ENCODE peak calls at places on chromosomes 2 and 18, in ten cellular contexts. U is stimulated activated CD4-positive, alpha-beta T cell treated with anti-CD3 and anti-CD28 coated beads, TNF-alpha, amount 100 ng/mL, for 1 hour; A is kidney tubule cell; Q is Karpas-422; M is kidney; Y is choroid plexus epithelial cell; Z is NCI-H2029; G is colonic mucosa; X is mesenchymal stem cell; F is posterior vena cava. L is an unnamed sample.

GRCh38 chr18:63152096-63152495 is 167.5 kb downstream of the BCL2 start:
- DNase-seq in Q (no peak), F (no peak), U (no peak), X (no peak), A (no peak), M (no peak), G (no peak), Z (no peak), Y (no peak), L (no peak)

GRCh38 chr2:43041661-43042360 is 184.6 kb downstream of the ZFP36L2 start:
- DNase-seq in Q (no peak), U (no peak), G (no peak), A (peak), M (peak), F (peak), Z (no peak), Y (peak), X (peak), L (peak)

GRCh38 chr2:11842324-11842723 is 95.9 kb downstream of the LPIN1 start:
- DNase-seq in F (no peak), A (no peak), Q (no peak), U (no peak), Y (no peak), Z (peak), X (no peak), M (no peak), G (no peak), L (no peak)

GRCh38 chr18:48022531-48023330 is 92.3 kb upstream of the SMAD2 start:
- DNase-seq in U (no peak), F (peak), Z (peak), M (no peak), A (peak), Q (peak), X (peak), Y (peak), G (no peak), L (peak)

GRCh38 chr2:181165199-181165868 is 184.9 kb downstream of the UBE2E3 start:
- DNase-seq in Q (no peak), Z (no peak), A (no peak), M (no peak), X (no peak), Y (no peak), U (no peak), F (no peak), G (no peak), L (no peak)

GRCh38 chr2:173286153-173286809 is 68.4 kb upstream of the CDCA7 start:
- DNase-seq in G (no peak), X (no peak), A (no peak), M (no peak), U (no peak), Z (no peak), F (no peak), Y (no peak), Q (peak), L (no peak)

GRCh38 chr2:230160112-230160660 is 59.6 kb downstream of the SP110 start:
- DNase-seq in X (peak), U (peak), F (no peak), G (peak), Z (peak), A (peak), Q (peak), M (no peak), Y (peak), L (peak)

GRCh38 chr2:30808695-30809094 is 1.4 kb upstream of the CAPN13 start:
- DNase-seq in Z (no peak), Y (no peak), X (no peak), G (no peak), F (no peak), M (no peak), A (no peak), Q (no peak), U (no peak), L (no peak)

GRCh38 chr2:127498386-127498785 is 27.9 kb downstream of the IWS1 start:
- DNase-seq in Q (no peak), Y (peak), X (peak), F (no peak), G (no peak), M (no peak), Z (no peak), A (no peak), U (no peak), L (no peak)

GRCh38 chr2:46666044-46666662 is 186.8 kb downstream of the TMEM247 start:
- DNase-seq in X (no peak), Z (no peak), F (no peak), U (no peak), M (peak), Y (no peak), Q (no peak), A (no peak), G (peak), L (no peak)

GRCh38 chr18:46314011-46314410 is 209.8 kb downstream of the HAUS1 start:
- DNase-seq in Z (no peak), Y (no peak), M (no peak), F (peak), Q (no peak), G (no peak), U (no peak), X (no peak), A (no peak), L (no peak)

GRCh38 chr2:3620834-3621233 is 25.9 kb downstream of the COLEC11 start:
- DNase-seq in Q (no peak), G (no peak), X (peak), F (no peak), Z (no peak), M (no peak), U (no peak), A (peak), Y (peak), L (no peak)